ENCODE peak calls at places on chromosomes 13 and 19, in seven cellular contexts. One of them, this sample, is unnamed. For H3K4me1, the result is how much of the 10 kb centered on the place peaks cover.

GRCh38 chr19:1471514-1472107 is 7.4 kb downstream of the C19orf25 start:
- DNase-seq in neural progenitor cell: peak
- DNase-seq in HCT116: no peak
- DNase-seq in GM23248: peak
- DNase-seq in neuronal stem cell: no peak
- DNase-seq in PC-3: peak
- DNase-seq in mesendoderm: no peak
- DNase-seq in this sample: no peak

GRCh38 chr13:64810701-64811258 is 2419.4 kb downstream of the PCDH9 start:
- DNase-seq in GM23248: peak
- DNase-seq in PC-3: peak
- DNase-seq in neural progenitor cell: no peak
- DNase-seq in mesendoderm: no peak
- DNase-seq in neuronal stem cell: no peak
- DNase-seq in HCT116: no peak
- DNase-seq in this sample: peak

GRCh38 chr13:97369269-97369893 is 64.6 kb upstream of the RAP2A start:
- DNase-seq in neural progenitor cell: no peak
- DNase-seq in neuronal stem cell: no peak
- DNase-seq in GM23248: peak
- DNase-seq in mesendoderm: no peak
- DNase-seq in PC-3: no peak
- DNase-seq in HCT116: no peak
- DNase-seq in this sample: no peak

GRCh38 chr13:72651196-72651595 is 76.2 kb downstream of the MZT1 start:
- DNase-seq in PC-3: peak
- DNase-seq in mesendoderm: peak
- DNase-seq in HCT116: peak
- DNase-seq in neural progenitor cell: peak
- DNase-seq in neuronal stem cell: peak
- DNase-seq in GM23248: no peak
- DNase-seq in this sample: peak

GRCh38 chr19:58581227-58582141 is 8.3 kb upstream of the MZF1 start:
- DNase-seq in neural progenitor cell: peak
- DNase-seq in GM23248: peak
- DNase-seq in neuronal stem cell: peak
- DNase-seq in HCT116: peak
- DNase-seq in mesendoderm: peak
- DNase-seq in PC-3: peak
- DNase-seq in this sample: peak

GRCh38 chr13:46728777-46729176 is 68.2 kb downstream of the ESD start:
- DNase-seq in neuronal stem cell: no peak
- DNase-seq in mesendoderm: peak
- DNase-seq in PC-3: peak
- DNase-seq in GM23248: peak
- DNase-seq in neural progenitor cell: peak
- DNase-seq in HCT116: no peak
- DNase-seq in this sample: peak

GRCh38 chr19:33348301-33349010 is 25.1 kb upstream of the CEBPG start:
- DNase-seq in neural progenitor cell: no peak
- DNase-seq in neuronal stem cell: no peak
- DNase-seq in GM23248: peak
- DNase-seq in mesendoderm: no peak
- DNase-seq in HCT116: no peak
- DNase-seq in PC-3: no peak
- DNase-seq in this sample: no peak

GRCh38 chr19:8641908-8642547 is 11.6 kb downstream of the NFILZ start:
- DNase-seq in neuronal stem cell: no peak
- DNase-seq in PC-3: peak
- DNase-seq in GM23248: peak
- DNase-seq in mesendoderm: peak
- DNase-seq in HCT116: peak
- DNase-seq in neural progenitor cell: peak
- DNase-seq in this sample: peak

GRCh38 chr19:37413243-37414084 is 42.6 kb downstream of the ZNF527 start:
- DNase-seq in mesendoderm: peak
- DNase-seq in neuronal stem cell: no peak
- DNase-seq in GM23248: no peak
- DNase-seq in HCT116: no peak
- DNase-seq in neural progenitor cell: no peak
- DNase-seq in PC-3: no peak
- DNase-seq in this sample: peak

GRCh38 chr19:14370169-14370998 is 10.9 kb upstream of the ADGRE5 start:
- DNase-seq in neuronal stem cell: no peak
- DNase-seq in HCT116: no peak
- DNase-seq in neural progenitor cell: no peak
- DNase-seq in mesendoderm: no peak
- DNase-seq in GM23248: peak
- DNase-seq in PC-3: no peak
- DNase-seq in this sample: no peak

GRCh38 chr13:35764359-35765015 is 288.0 kb upstream of the MAB21L1 start:
- DNase-seq in PC-3: no peak
- DNase-seq in GM23248: peak
- DNase-seq in neural progenitor cell: no peak
- DNase-seq in mesendoderm: no peak
- DNase-seq in HCT116: no peak
- DNase-seq in neuronal stem cell: no peak
- DNase-seq in this sample: peak
- H3K4me2 ChIP-seq in PC-3: no peak
- H3K4me2 ChIP-seq in GM23248: peak
- H3K4me2 ChIP-seq in neural progenitor cell: no peak
- H3K4me2 ChIP-seq in mesendoderm: no peak
- H3K4me2 ChIP-seq in HCT116: no peak
- H3K4me2 ChIP-seq in neuronal stem cell: no peak
- H3K4me2 ChIP-seq in this sample: no peak

DNA sequence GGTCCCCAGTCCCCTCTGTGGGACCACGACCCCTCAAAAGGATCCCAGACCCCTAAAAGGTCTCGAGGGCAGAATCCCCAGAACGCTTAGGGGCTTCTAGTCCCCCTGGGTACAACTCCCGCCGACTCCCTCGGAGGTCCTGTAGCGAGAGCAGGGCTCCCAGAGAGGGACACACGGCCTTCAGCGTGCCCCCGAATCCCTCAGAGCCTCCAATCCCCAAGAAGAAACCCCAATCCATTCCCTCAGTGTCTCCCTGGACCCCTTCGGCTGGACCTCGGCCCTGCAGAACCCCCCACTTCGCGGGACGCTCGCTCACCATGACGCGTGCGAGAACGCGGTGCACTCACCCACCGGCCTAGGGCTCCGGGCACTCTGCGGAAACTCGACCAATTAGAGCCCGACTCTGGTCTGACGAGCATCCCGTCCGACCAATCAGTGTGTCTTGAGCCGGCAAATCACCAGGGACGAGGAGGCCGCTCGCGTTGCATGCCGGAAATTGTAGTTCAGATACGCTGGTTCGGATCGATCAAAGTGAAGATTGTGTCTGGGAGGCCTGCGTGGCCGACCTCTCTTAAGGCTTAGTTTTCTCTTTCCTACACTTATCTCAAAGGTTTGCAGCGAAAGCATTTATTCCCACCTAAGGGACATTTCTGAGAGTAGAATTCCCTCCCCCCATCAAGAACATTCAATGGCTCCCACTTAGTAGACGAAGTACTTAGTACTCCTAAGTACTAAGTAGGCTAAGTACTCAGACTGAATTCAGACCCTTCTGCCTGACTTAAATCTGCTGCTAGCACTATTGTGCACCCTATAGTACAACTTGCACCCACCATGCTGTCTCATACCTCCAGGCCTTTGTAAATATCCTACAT is at the start of gene TMEM161A:
- DNase-seq in GM23248: peak
- DNase-seq in HCT116: peak
- DNase-seq in PC-3: peak
- DNase-seq in neuronal stem cell: peak
- DNase-seq in mesendoderm: peak
- DNase-seq in neural progenitor cell: peak
- DNase-seq in this sample: peak
- H3K27ac ChIP-seq in GM23248: no peak
- H3K27ac ChIP-seq in HCT116: peak
- H3K27ac ChIP-seq in PC-3: no peak
- H3K27ac ChIP-seq in neuronal stem cell: no peak
- H3K27ac ChIP-seq in mesendoderm: no peak
- H3K27ac ChIP-seq in neural progenitor cell: no peak
- H3K27ac ChIP-seq in this sample: peak

GRCh38 chr19:40603719-40604646 is 2.8 kb downstream of the LTBP4 start:
- DNase-seq in HCT116: peak
- DNase-seq in neuronal stem cell: peak
- DNase-seq in GM23248: peak
- DNase-seq in mesendoderm: peak
- DNase-seq in PC-3: peak
- DNase-seq in neural progenitor cell: peak
- DNase-seq in this sample: peak
- H3K4me1 ChIP-seq in HCT116: under half
- H3K4me1 ChIP-seq in neuronal stem cell: under half
- H3K4me1 ChIP-seq in GM23248: under half
- H3K4me1 ChIP-seq in mesendoderm: under half
- H3K4me1 ChIP-seq in PC-3: under half
- H3K4me1 ChIP-seq in neural progenitor cell: under half
- H3K4me1 ChIP-seq in this sample: under half

GRCh38 chr19:48390188-48391099 is 907 bp downstream of the KDELR1 start:
- DNase-seq in neural progenitor cell: peak
- DNase-seq in mesendoderm: peak
- DNase-seq in GM23248: peak
- DNase-seq in neuronal stem cell: no peak
- DNase-seq in HCT116: no peak
- DNase-seq in PC-3: no peak
- DNase-seq in this sample: peak

GRCh38 chr19:48385461-48386087 is 5.8 kb downstream of the KDELR1 start:
- DNase-seq in neural progenitor cell: no peak
- DNase-seq in HCT116: no peak
- DNase-seq in mesendoderm: no peak
- DNase-seq in neuronal stem cell: no peak
- DNase-seq in PC-3: no peak
- DNase-seq in GM23248: no peak
- DNase-seq in this sample: no peak

GRCh38 chr19:48391100-48392005 is at the start of gene KDELR1:
- DNase-seq in GM23248: peak
- DNase-seq in HCT116: no peak
- DNase-seq in mesendoderm: peak
- DNase-seq in PC-3: peak
- DNase-seq in neuronal stem cell: peak
- DNase-seq in neural progenitor cell: peak
- DNase-seq in this sample: peak

GRCh38 chr19:48381178-48381950 is 10.0 kb downstream of the KDELR1 start:
- DNase-seq in neuronal stem cell: no peak
- DNase-seq in GM23248: no peak
- DNase-seq in PC-3: no peak
- DNase-seq in HCT116: no peak
- DNase-seq in mesendoderm: no peak
- DNase-seq in neural progenitor cell: no peak
- DNase-seq in this sample: no peak

GRCh38 chr19:48386981-48387380 is 4.4 kb downstream of the KDELR1 start:
- DNase-seq in neural progenitor cell: no peak
- DNase-seq in PC-3: no peak
- DNase-seq in HCT116: no peak
- DNase-seq in mesendoderm: no peak
- DNase-seq in GM23248: no peak
- DNase-seq in neuronal stem cell: no peak
- DNase-seq in this sample: no peak
- H3K4me2 ChIP-seq in neural progenitor cell: no peak
- H3K4me2 ChIP-seq in PC-3: no peak
- H3K4me2 ChIP-seq in HCT116: no peak
- H3K4me2 ChIP-seq in mesendoderm: no peak
- H3K4me2 ChIP-seq in GM23248: no peak
- H3K4me2 ChIP-seq in neuronal stem cell: no peak
- H3K4me2 ChIP-seq in this sample: no peak

GRCh38 chr13:33235564-33235963 is 50.0 kb downstream of the STARD13 start:
- DNase-seq in neural progenitor cell: no peak
- DNase-seq in neuronal stem cell: no peak
- DNase-seq in PC-3: peak
- DNase-seq in mesendoderm: no peak
- DNase-seq in HCT116: no peak
- DNase-seq in GM23248: peak
- DNase-seq in this sample: no peak
- H3K27ac ChIP-seq in neural progenitor cell: no peak
- H3K27ac ChIP-seq in neuronal stem cell: no peak
- H3K27ac ChIP-seq in PC-3: peak
- H3K27ac ChIP-seq in mesendoderm: no peak
- H3K27ac ChIP-seq in HCT116: no peak
- H3K27ac ChIP-seq in GM23248: peak
- H3K27ac ChIP-seq in this sample: peak

DNA sequence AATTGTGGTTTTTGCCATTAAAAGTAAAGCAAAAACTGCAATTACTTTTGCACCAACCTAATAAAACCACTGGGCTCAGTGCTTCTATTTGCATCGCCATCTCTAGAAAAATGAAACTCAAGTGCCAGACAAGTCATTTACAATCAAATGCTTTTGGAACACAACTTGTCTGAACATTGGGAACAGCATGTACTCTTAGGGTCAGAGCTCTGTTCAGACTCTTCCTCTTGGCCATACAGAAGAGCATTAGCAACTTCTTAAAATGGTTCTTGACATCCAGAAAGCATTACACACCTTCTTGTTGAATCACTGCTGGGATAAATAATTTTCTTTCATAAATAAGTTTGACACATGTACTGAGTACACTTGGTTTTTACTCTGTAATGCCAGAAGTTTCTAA is 272.5 kb downstream of the DCLK1 start:
- DNase-seq in neural progenitor cell: no peak
- DNase-seq in GM23248: no peak
- DNase-seq in mesendoderm: no peak
- DNase-seq in HCT116: no peak
- DNase-seq in neuronal stem cell: no peak
- DNase-seq in PC-3: no peak
- DNase-seq in this sample: no peak
- H3K4me1 ChIP-seq in neural progenitor cell: under half
- H3K4me1 ChIP-seq in GM23248: under half
- H3K4me1 ChIP-seq in mesendoderm: under half
- H3K4me1 ChIP-seq in HCT116: under half
- H3K4me1 ChIP-seq in neuronal stem cell: under half
- H3K4me1 ChIP-seq in PC-3: under half
- H3K4me1 ChIP-seq in this sample: under half

DNA sequence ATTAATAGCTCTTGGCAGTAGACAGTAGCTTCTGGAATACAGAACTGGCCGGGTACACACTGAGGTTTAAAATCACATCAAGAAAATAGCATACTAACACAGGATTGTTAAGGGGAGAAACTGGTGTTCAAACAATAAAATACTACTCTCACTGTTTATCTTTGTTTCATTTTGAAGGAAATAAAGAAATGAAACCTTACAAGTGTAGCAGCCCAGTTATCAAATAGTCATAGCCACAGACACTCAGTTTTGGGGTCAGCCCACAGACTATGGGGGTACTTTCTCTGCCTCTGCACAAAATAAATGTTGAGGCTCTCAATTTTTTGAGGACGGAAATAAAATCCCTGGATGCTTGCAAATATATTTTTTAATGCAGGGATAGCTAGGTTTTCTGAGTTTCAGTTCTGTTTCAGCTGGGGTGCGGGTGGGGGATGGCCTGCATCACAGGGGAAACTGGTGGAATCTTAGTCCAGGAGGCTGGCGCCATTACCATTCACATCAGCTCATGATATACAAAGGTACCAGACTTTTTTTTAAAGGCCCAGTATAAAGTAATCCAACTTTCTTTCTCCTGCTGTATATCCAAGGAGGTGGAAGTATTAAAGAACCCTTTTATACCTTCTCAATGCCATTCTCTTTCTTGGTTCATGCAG is 343.6 kb downstream of the KCNRG start:
- DNase-seq in neural progenitor cell: no peak
- DNase-seq in neuronal stem cell: no peak
- DNase-seq in mesendoderm: no peak
- DNase-seq in GM23248: no peak
- DNase-seq in HCT116: no peak
- DNase-seq in PC-3: no peak
- DNase-seq in this sample: no peak
- H3K4me2 ChIP-seq in neural progenitor cell: no peak
- H3K4me2 ChIP-seq in neuronal stem cell: no peak
- H3K4me2 ChIP-seq in mesendoderm: no peak
- H3K4me2 ChIP-seq in GM23248: no peak
- H3K4me2 ChIP-seq in HCT116: no peak
- H3K4me2 ChIP-seq in PC-3: no peak
- H3K4me2 ChIP-seq in this sample: no peak